ENCODE peak calls at places on chromosome 1, in ten cellular contexts. I, C, E, N, Q, R, G, M, P and T are unnamed samples.

GRCh38 chr1:9628541-9629444 is 22.7 kb upstream of the PIK3CD start:
- DNase-seq in I (no peak), C (no peak), E (no peak), N (no peak), Q (no peak), R (no peak), G (no peak), M (no peak), P (peak; percentile 72), T (no peak)

GRCh38 chr1:10829965-10830515 is 33.6 kb upstream of the CASZ1 start:
- DNase-seq in I (no peak), C (no peak), E (no peak), N (no peak), Q (no peak), R (no peak), G (no peak), M (no peak), P (no peak), T (no peak)

GRCh38 chr1:159338018-159338417 is 35.9 kb downstream of the FCER1A start:
- DNase-seq in I (no peak), C (no peak), E (no peak), N (no peak), Q (no peak), R (no peak), G (no peak), M (no peak), P (no peak), T (no peak)

GRCh38 chr1:23521588-23521987 is 9.4 kb downstream of the E2F2 start:
- DNase-seq in I (no peak), C (no peak), E (no peak), N (no peak), Q (no peak), R (peak; percentile 68), G (no peak), M (no peak), P (no peak), T (no peak)

GRCh38 chr1:201127755-201128455 is 921 bp upstream of the ASCL5 start:
- DNase-seq in I (no peak), C (no peak), E (no peak), N (no peak), Q (no peak), R (no peak), G (no peak), M (peak; percentile 9), P (no peak), T (no peak)

GRCh38 chr1:204894031-204894430 is 23.4 kb downstream of the NFASC start:
- DNase-seq in I (no peak), C (no peak), E (no peak), N (no peak), Q (no peak), R (no peak), G (no peak), M (no peak), P (no peak), T (no peak)

GRCh38 chr1:201676651-201677050 is 137.7 kb downstream of the NAV1 start:
- DNase-seq in I (no peak), C (no peak), E (no peak), N (no peak), Q (no peak), R (no peak), G (no peak), M (no peak), P (no peak), T (no peak)

GRCh38 chr1:218755128-218755527 is 410.0 kb downstream of the TGFB2 start:
- DNase-seq in I (no peak), C (no peak), E (no peak), N (no peak), Q (no peak), R (no peak), G (no peak), M (no peak), P (no peak), T (no peak)

GRCh38 chr1:177306019-177306415 is 135.3 kb downstream of the BRINP2 start:
- DNase-seq in I (no peak), C (no peak), E (no peak), N (no peak), Q (peak; percentile 91), R (no peak), G (no peak), M (no peak), P (no peak), T (no peak)

DNA sequence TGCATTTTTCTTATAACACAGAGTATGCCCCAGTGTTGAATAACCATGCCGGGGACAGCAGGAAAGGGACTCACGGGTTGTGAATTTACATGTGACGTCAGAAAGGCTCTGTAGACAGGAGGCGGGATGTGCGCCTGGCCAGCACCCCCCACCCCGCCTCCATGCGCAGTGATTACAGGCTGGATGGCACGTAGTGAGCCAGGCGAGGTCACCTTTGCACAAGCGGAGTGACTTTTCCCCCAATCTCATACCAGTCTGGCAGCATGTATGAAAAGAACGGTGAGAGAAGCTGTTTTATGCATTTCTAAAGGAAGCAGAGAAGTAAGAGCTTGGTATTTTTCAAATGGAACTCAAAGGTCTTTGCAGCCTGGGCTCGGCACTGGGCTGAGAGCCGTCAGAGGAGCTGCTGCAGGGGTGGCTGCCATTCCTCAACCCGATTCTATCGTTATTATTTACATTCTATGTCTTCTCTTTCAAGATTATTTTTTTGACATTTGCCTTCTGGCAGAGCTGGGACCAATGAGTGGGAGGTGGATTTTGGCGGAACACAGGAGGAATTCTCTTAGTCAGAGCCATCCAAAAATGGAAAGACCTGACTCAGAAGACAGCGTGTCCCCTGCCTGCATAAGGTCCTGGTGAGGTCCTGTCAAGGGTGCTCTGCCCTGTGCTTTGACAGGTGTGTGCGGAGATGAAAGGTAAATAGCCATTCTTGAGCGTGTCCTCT is 115.6 kb upstream of the SLC45A1 start:
- DNase-seq in I (no peak), C (peak; percentile 95), E (peak; percentile 70), N (peak; percentile 83), Q (no peak), R (peak; percentile 45), G (peak; percentile 54), M (peak; percentile 78), P (no peak), T (no peak)
- TF ChIP-seq EP300 in I (peak; percentile 87), C (peak; percentile 60), E (peak; percentile 81), N (peak; percentile 67), Q (peak; percentile 95), R (no peak), G (peak; percentile 65), M (no peak), P (no peak), T (peak; percentile 44)

DNA sequence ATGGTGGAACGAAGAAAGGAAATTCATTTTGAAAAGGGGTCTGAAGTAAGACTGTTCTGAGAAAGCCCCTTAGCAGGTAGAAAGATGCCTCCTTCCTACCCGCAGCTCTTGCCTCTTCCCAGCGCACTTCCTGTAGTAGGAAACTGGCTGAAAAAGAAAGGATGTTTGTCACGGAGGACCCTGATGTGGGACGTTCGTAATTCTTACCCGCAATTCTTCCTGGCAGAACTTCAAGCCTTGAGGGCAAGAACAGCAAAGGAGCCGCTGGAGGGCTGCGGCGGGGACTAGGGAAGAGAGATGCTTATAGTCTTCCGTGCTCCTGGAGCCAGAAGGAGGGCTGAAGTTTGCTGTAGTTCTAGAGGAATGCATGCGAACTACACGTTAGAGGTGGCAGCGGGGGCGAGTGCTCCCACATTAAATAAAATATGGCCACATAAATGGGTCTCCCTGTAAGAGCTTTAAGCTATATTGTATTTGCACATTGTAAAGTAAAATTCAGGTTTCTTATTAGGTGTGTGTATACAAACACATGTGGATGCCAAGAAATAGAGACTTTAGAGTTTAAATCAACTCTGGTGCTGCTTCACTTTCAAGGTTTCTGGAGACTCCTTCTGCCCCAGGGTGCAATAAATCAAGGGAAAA is 6.4 kb downstream of the C1orf53 start:
- DNase-seq in I (no peak), C (no peak), E (no peak), N (no peak), Q (no peak), R (no peak), G (no peak), M (no peak), P (no peak), T (no peak)
- TF ChIP-seq POLR2A in I (no peak), C (no peak), E (no peak), N (no peak), Q (no peak), R (no peak), G (no peak), M (no peak), P (no peak), T (no peak)

GRCh38 chr1:46008585-46008984 is 123.8 kb downstream of the PIK3R3 start:
- DNase-seq in I (no peak), C (no peak), E (no peak), N (no peak), Q (peak; percentile 60), R (no peak), G (no peak), M (no peak), P (no peak), T (no peak)

GRCh38 chr1:46011121-46011695 is 121.2 kb downstream of the PIK3R3 start:
- DNase-seq in I (no peak), C (no peak), E (no peak), N (no peak), Q (no peak), R (no peak), G (no peak), M (no peak), P (no peak), T (no peak)

GRCh38 chr1:46005594-46005993 is 126.8 kb downstream of the PIK3R3 start:
- DNase-seq in I (no peak), C (no peak), E (no peak), N (no peak), Q (peak; percentile 21), R (no peak), G (no peak), M (no peak), P (no peak), T (no peak)

GRCh38 chr1:46013566-46013965 is 118.9 kb downstream of the PIK3R3 start:
- DNase-seq in I (no peak), C (no peak), E (no peak), N (no peak), Q (no peak), R (no peak), G (no peak), M (no peak), P (no peak), T (no peak)

DNA sequence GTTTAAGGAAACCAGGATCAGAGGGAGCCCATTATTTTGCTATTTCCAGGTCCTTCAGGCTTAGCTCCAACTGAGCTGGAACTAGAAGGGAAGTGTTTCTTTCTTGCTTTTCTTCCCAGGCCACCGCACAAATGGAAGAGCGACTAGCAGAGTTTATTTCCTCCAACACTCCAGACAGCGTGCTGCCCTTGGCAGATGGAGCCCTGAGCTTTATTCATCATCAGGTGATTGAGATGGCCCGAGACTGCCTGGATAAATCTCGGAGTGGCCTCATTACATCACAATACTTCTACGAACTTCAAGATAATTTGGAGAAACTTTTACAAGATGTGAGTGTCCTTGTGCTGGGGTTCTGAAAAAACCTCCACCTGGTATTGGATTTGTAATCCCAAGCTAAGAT is 121.8 kb downstream of the PIK3R3 start:
- DNase-seq in I (no peak), C (no peak), E (no peak), N (no peak), Q (peak; percentile 53), R (no peak), G (no peak), M (no peak), P (no peak), T (no peak)
- H3K36me3 ChIP-seq in I (peaks cover 49% of the 10 kb centered on the region), C (peaks cover 22% of the 10 kb centered on the region), E (peaks cover 77% of the 10 kb centered on the region), N (no peaks in the 10 kb centered on the region), Q (peaks cover 71% of the 10 kb centered on the region), R (peaks cover 66% of the 10 kb centered on the region), G (peaks cover 41% of the 10 kb centered on the region), M (peaks cover 67% of the 10 kb centered on the region), P (peaks cover 16% of the 10 kb centered on the region), T (no peaks in the 10 kb centered on the region)

DNA sequence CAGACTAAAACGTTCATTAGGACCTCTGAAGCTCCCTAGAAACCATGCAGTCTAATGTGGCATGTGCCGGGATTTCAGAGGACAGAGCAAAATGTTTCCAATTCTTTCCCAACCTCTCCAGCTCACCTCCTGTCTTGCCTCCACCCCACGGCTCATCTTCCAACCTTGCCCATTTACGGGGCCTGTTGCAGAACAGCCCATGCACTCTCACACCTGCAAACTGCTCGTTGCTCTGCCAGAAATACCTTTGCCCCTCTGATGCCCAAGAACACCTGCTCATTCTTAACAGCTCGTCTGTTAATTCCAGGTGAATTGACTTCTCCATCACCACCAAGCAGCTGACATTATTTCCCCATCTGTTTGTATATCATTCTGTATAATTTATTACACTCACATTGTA is 53.9 kb upstream of the LBR start:
- DNase-seq in I (no peak), C (peak; percentile 44), E (no peak), N (no peak), Q (peak; percentile 87), R (no peak), G (no peak), M (no peak), P (no peak), T (no peak)
- TF ChIP-seq EP300 in I (no peak), C (no peak), E (no peak), N (no peak), Q (no peak), R (no peak), G (no peak), M (no peak), P (no peak), T (no peak)